ENCODE peak calls at places on chromosome X, in five cellular contexts. One of them, this sample, is unnamed.
A peak's percentile ranks its signal among the peaks of the same experiment; 100 is the strongest.

GRCh38 chrX:46791927-46792825 is 33.3 kb upstream of the SLC9A7 start:
- DNase-seq in cerebellar cortex: no peak
- DNase-seq in stimulated activated effector memory CD8-positive, alpha-beta T cell treated with anti-CD3 and anti-CD28 coated beads, Interleukin-12 subunit alpha, Interleukin-12 subunit beta, amount 100 ng/mL, for 72 hours: no peak
- DNase-seq in GM03348: peak; percentile 71
- DNase-seq in T-helper 1 cell: no peak
- DNase-seq in this sample: peak; percentile 41

GRCh38 chrX:16462912-16463311 is 187.0 kb upstream of the S100G start:
- DNase-seq in cerebellar cortex: peak; percentile 3
- DNase-seq in stimulated activated effector memory CD8-positive, alpha-beta T cell treated with anti-CD3 and anti-CD28 coated beads, Interleukin-12 subunit alpha, Interleukin-12 subunit beta, amount 100 ng/mL, for 72 hours: no peak
- DNase-seq in GM03348: peak; percentile 64
- DNase-seq in T-helper 1 cell: no peak
- DNase-seq in this sample: peak; percentile 19

GRCh38 chrX:10074241-10074941 is 82.4 kb upstream of the CLCN4 start:
- DNase-seq in cerebellar cortex: no peak
- DNase-seq in stimulated activated effector memory CD8-positive, alpha-beta T cell treated with anti-CD3 and anti-CD28 coated beads, Interleukin-12 subunit alpha, Interleukin-12 subunit beta, amount 100 ng/mL, for 72 hours: no peak
- DNase-seq in GM03348: no peak
- DNase-seq in T-helper 1 cell: no peak
- DNase-seq in this sample: no peak

GRCh38 chrX:7170903-7171302 is 22.9 kb upstream of the PUDP start:
- DNase-seq in cerebellar cortex: no peak
- DNase-seq in stimulated activated effector memory CD8-positive, alpha-beta T cell treated with anti-CD3 and anti-CD28 coated beads, Interleukin-12 subunit alpha, Interleukin-12 subunit beta, amount 100 ng/mL, for 72 hours: peak; percentile 2
- DNase-seq in GM03348: no peak
- DNase-seq in T-helper 1 cell: no peak
- DNase-seq in this sample: no peak

GRCh38 chrX:8084023-8084422 is 87.0 kb downstream of the VCX2 start:
- DNase-seq in cerebellar cortex: no peak
- DNase-seq in stimulated activated effector memory CD8-positive, alpha-beta T cell treated with anti-CD3 and anti-CD28 coated beads, Interleukin-12 subunit alpha, Interleukin-12 subunit beta, amount 100 ng/mL, for 72 hours: no peak
- DNase-seq in GM03348: no peak
- DNase-seq in T-helper 1 cell: no peak
- DNase-seq in this sample: no peak

GRCh38 chrX:132030264-132030663 is 7.2 kb downstream of the STK26 start:
- DNase-seq in cerebellar cortex: no peak
- DNase-seq in stimulated activated effector memory CD8-positive, alpha-beta T cell treated with anti-CD3 and anti-CD28 coated beads, Interleukin-12 subunit alpha, Interleukin-12 subunit beta, amount 100 ng/mL, for 72 hours: no peak
- DNase-seq in GM03348: no peak
- DNase-seq in T-helper 1 cell: no peak
- DNase-seq in this sample: no peak

GRCh38 chrX:72621619-72622485 is 49.2 kb upstream of the HDAC8 start:
- DNase-seq in cerebellar cortex: no peak
- DNase-seq in stimulated activated effector memory CD8-positive, alpha-beta T cell treated with anti-CD3 and anti-CD28 coated beads, Interleukin-12 subunit alpha, Interleukin-12 subunit beta, amount 100 ng/mL, for 72 hours: no peak
- DNase-seq in GM03348: peak; percentile 3
- DNase-seq in T-helper 1 cell: no peak
- DNase-seq in this sample: no peak

GRCh38 chrX:68934421-68934820 is 105.6 kb downstream of the EFNB1 start:
- DNase-seq in cerebellar cortex: no peak
- DNase-seq in stimulated activated effector memory CD8-positive, alpha-beta T cell treated with anti-CD3 and anti-CD28 coated beads, Interleukin-12 subunit alpha, Interleukin-12 subunit beta, amount 100 ng/mL, for 72 hours: no peak
- DNase-seq in GM03348: no peak
- DNase-seq in T-helper 1 cell: no peak
- DNase-seq in this sample: no peak

GRCh38 chrX:128698528-128698927 is 646.3 kb upstream of the ACTRT1 start:
- DNase-seq in cerebellar cortex: peak; percentile 60
- DNase-seq in stimulated activated effector memory CD8-positive, alpha-beta T cell treated with anti-CD3 and anti-CD28 coated beads, Interleukin-12 subunit alpha, Interleukin-12 subunit beta, amount 100 ng/mL, for 72 hours: no peak
- DNase-seq in GM03348: no peak
- DNase-seq in T-helper 1 cell: no peak
- DNase-seq in this sample: no peak

GRCh38 chrX:9790866-9791265 is 4.6 kb downstream of the SHROOM2 start:
- DNase-seq in cerebellar cortex: no peak
- DNase-seq in stimulated activated effector memory CD8-positive, alpha-beta T cell treated with anti-CD3 and anti-CD28 coated beads, Interleukin-12 subunit alpha, Interleukin-12 subunit beta, amount 100 ng/mL, for 72 hours: no peak
- DNase-seq in GM03348: no peak
- DNase-seq in T-helper 1 cell: no peak
- DNase-seq in this sample: no peak

GRCh38 chrX:20056704-20057103 is 60.0 kb downstream of the MAP7D2 start:
- DNase-seq in cerebellar cortex: peak; percentile 45
- DNase-seq in stimulated activated effector memory CD8-positive, alpha-beta T cell treated with anti-CD3 and anti-CD28 coated beads, Interleukin-12 subunit alpha, Interleukin-12 subunit beta, amount 100 ng/mL, for 72 hours: no peak
- DNase-seq in GM03348: no peak
- DNase-seq in T-helper 1 cell: no peak
- DNase-seq in this sample: no peak

GRCh38 chrX:81121513-81122363 is 80.0 kb downstream of the HMGN5 start:
- DNase-seq in cerebellar cortex: peak; percentile 68
- DNase-seq in stimulated activated effector memory CD8-positive, alpha-beta T cell treated with anti-CD3 and anti-CD28 coated beads, Interleukin-12 subunit alpha, Interleukin-12 subunit beta, amount 100 ng/mL, for 72 hours: peak; percentile 72
- DNase-seq in GM03348: peak; percentile 93
- DNase-seq in T-helper 1 cell: peak; percentile 53
- DNase-seq in this sample: peak; percentile 89

GRCh38 chrX:72158773-72159172 is 22.8 kb upstream of the PIN4 start:
- DNase-seq in cerebellar cortex: no peak
- DNase-seq in stimulated activated effector memory CD8-positive, alpha-beta T cell treated with anti-CD3 and anti-CD28 coated beads, Interleukin-12 subunit alpha, Interleukin-12 subunit beta, amount 100 ng/mL, for 72 hours: no peak
- DNase-seq in GM03348: no peak
- DNase-seq in T-helper 1 cell: no peak
- DNase-seq in this sample: no peak

GRCh38 chrX:13373807-13374187 is 53.9 kb upstream of the ATXN3L start:
- DNase-seq in cerebellar cortex: no peak
- DNase-seq in stimulated activated effector memory CD8-positive, alpha-beta T cell treated with anti-CD3 and anti-CD28 coated beads, Interleukin-12 subunit alpha, Interleukin-12 subunit beta, amount 100 ng/mL, for 72 hours: no peak
- DNase-seq in GM03348: peak; percentile 40
- DNase-seq in T-helper 1 cell: no peak
- DNase-seq in this sample: peak; percentile 46

GRCh38 chrX:47918274-47918673 is 81.6 kb downstream of the ZNF81 start:
- DNase-seq in cerebellar cortex: no peak
- DNase-seq in stimulated activated effector memory CD8-positive, alpha-beta T cell treated with anti-CD3 and anti-CD28 coated beads, Interleukin-12 subunit alpha, Interleukin-12 subunit beta, amount 100 ng/mL, for 72 hours: no peak
- DNase-seq in GM03348: no peak
- DNase-seq in T-helper 1 cell: no peak
- DNase-seq in this sample: no peak

This sample was measured in osteoblast.